ENCODE peak calls at places on chromosome 3, in seven cellular contexts. One of them, this sample, is unnamed.

GRCh38 chr3:157354722-157355121 is 81.9 kb upstream of the PTX3 start:
- DNase-seq in germinal center: no peak
- DNase-seq in fibroblast of the aortic adventitia: peak
- DNase-seq in stimulated activated CD4-positive, alpha-beta T cell treated with anti-CD3 and anti-CD28 coated beads, Interleukin-4, amount 100 ng/mL, for 1 hour: no peak
- DNase-seq in ovary: no peak
- DNase-seq in naive thymus-derived CD8-positive, alpha-beta T cell: no peak
- DNase-seq in astrocyte of the cerebellum: no peak
- DNase-seq in this sample: no peak

GRCh38 chr3:180548050-180548449 is 53.9 kb upstream of the TTC14 start:
- DNase-seq in germinal center: no peak
- DNase-seq in fibroblast of the aortic adventitia: peak
- DNase-seq in stimulated activated CD4-positive, alpha-beta T cell treated with anti-CD3 and anti-CD28 coated beads, Interleukin-4, amount 100 ng/mL, for 1 hour: no peak
- DNase-seq in ovary: no peak
- DNase-seq in naive thymus-derived CD8-positive, alpha-beta T cell: no peak
- DNase-seq in astrocyte of the cerebellum: no peak
- DNase-seq in this sample: no peak

GRCh38 chr3:127820871-127821853 is 1.2 kb downstream of the MGLL start:
- DNase-seq in germinal center: peak
- DNase-seq in fibroblast of the aortic adventitia: peak
- DNase-seq in stimulated activated CD4-positive, alpha-beta T cell treated with anti-CD3 and anti-CD28 coated beads, Interleukin-4, amount 100 ng/mL, for 1 hour: no peak
- DNase-seq in ovary: no peak
- DNase-seq in naive thymus-derived CD8-positive, alpha-beta T cell: no peak
- DNase-seq in astrocyte of the cerebellum: no peak
- DNase-seq in this sample: no peak

GRCh38 chr3:51535146-51536019 is 3.1 kb upstream of the RAD54L2 start:
- DNase-seq in germinal center: no peak
- DNase-seq in fibroblast of the aortic adventitia: no peak
- DNase-seq in stimulated activated CD4-positive, alpha-beta T cell treated with anti-CD3 and anti-CD28 coated beads, Interleukin-4, amount 100 ng/mL, for 1 hour: no peak
- DNase-seq in ovary: no peak
- DNase-seq in naive thymus-derived CD8-positive, alpha-beta T cell: no peak
- DNase-seq in astrocyte of the cerebellum: no peak
- DNase-seq in this sample: no peak

GRCh38 chr3:98901032-98901464 is 447 bp downstream of the DCBLD2 start:
- DNase-seq in germinal center: peak
- DNase-seq in fibroblast of the aortic adventitia: peak
- DNase-seq in stimulated activated CD4-positive, alpha-beta T cell treated with anti-CD3 and anti-CD28 coated beads, Interleukin-4, amount 100 ng/mL, for 1 hour: peak
- DNase-seq in ovary: peak
- DNase-seq in naive thymus-derived CD8-positive, alpha-beta T cell: no peak
- DNase-seq in astrocyte of the cerebellum: no peak
- DNase-seq in this sample: peak

GRCh38 chr3:129530331-129530761 is 1.9 kb downstream of the RHO start:
- DNase-seq in germinal center: no peak
- DNase-seq in fibroblast of the aortic adventitia: peak
- DNase-seq in stimulated activated CD4-positive, alpha-beta T cell treated with anti-CD3 and anti-CD28 coated beads, Interleukin-4, amount 100 ng/mL, for 1 hour: no peak
- DNase-seq in ovary: no peak
- DNase-seq in naive thymus-derived CD8-positive, alpha-beta T cell: no peak
- DNase-seq in astrocyte of the cerebellum: peak
- DNase-seq in this sample: no peak

GRCh38 chr3:54897028-54897711 is 30.7 kb downstream of the LRTM1 start:
- DNase-seq in germinal center: no peak
- DNase-seq in fibroblast of the aortic adventitia: peak
- DNase-seq in stimulated activated CD4-positive, alpha-beta T cell treated with anti-CD3 and anti-CD28 coated beads, Interleukin-4, amount 100 ng/mL, for 1 hour: no peak
- DNase-seq in ovary: no peak
- DNase-seq in naive thymus-derived CD8-positive, alpha-beta T cell: no peak
- DNase-seq in astrocyte of the cerebellum: peak
- DNase-seq in this sample: no peak

GRCh38 chr3:38738630-38739395 is 77.2 kb downstream of the SCN10A start:
- DNase-seq in germinal center: peak
- DNase-seq in fibroblast of the aortic adventitia: peak
- DNase-seq in stimulated activated CD4-positive, alpha-beta T cell treated with anti-CD3 and anti-CD28 coated beads, Interleukin-4, amount 100 ng/mL, for 1 hour: no peak
- DNase-seq in ovary: no peak
- DNase-seq in naive thymus-derived CD8-positive, alpha-beta T cell: no peak
- DNase-seq in astrocyte of the cerebellum: no peak
- DNase-seq in this sample: no peak

GRCh38 chr3:183548262-183548769 is 7.2 kb downstream of the KLHL6 start:
- DNase-seq in germinal center: no peak
- DNase-seq in fibroblast of the aortic adventitia: peak
- DNase-seq in stimulated activated CD4-positive, alpha-beta T cell treated with anti-CD3 and anti-CD28 coated beads, Interleukin-4, amount 100 ng/mL, for 1 hour: no peak
- DNase-seq in ovary: no peak
- DNase-seq in naive thymus-derived CD8-positive, alpha-beta T cell: no peak
- DNase-seq in astrocyte of the cerebellum: peak
- DNase-seq in this sample: no peak

GRCh38 chr3:170355738-170356595 is 1.5 kb upstream of the SKIL start:
- DNase-seq in germinal center: peak
- DNase-seq in fibroblast of the aortic adventitia: peak
- DNase-seq in stimulated activated CD4-positive, alpha-beta T cell treated with anti-CD3 and anti-CD28 coated beads, Interleukin-4, amount 100 ng/mL, for 1 hour: no peak
- DNase-seq in ovary: peak
- DNase-seq in naive thymus-derived CD8-positive, alpha-beta T cell: peak
- DNase-seq in astrocyte of the cerebellum: no peak
- DNase-seq in this sample: no peak

GRCh38 chr3:52091566-52092290 is 35.4 kb upstream of the DUSP7 start:
- DNase-seq in germinal center: no peak
- DNase-seq in fibroblast of the aortic adventitia: peak
- DNase-seq in stimulated activated CD4-positive, alpha-beta T cell treated with anti-CD3 and anti-CD28 coated beads, Interleukin-4, amount 100 ng/mL, for 1 hour: no peak
- DNase-seq in ovary: no peak
- DNase-seq in naive thymus-derived CD8-positive, alpha-beta T cell: no peak
- DNase-seq in astrocyte of the cerebellum: no peak
- DNase-seq in this sample: no peak

GRCh38 chr3:138331143-138331894 is 1.7 kb upstream of the NME9 start:
- DNase-seq in germinal center: no peak
- DNase-seq in fibroblast of the aortic adventitia: peak
- DNase-seq in stimulated activated CD4-positive, alpha-beta T cell treated with anti-CD3 and anti-CD28 coated beads, Interleukin-4, amount 100 ng/mL, for 1 hour: no peak
- DNase-seq in ovary: no peak
- DNase-seq in naive thymus-derived CD8-positive, alpha-beta T cell: no peak
- DNase-seq in astrocyte of the cerebellum: no peak
- DNase-seq in this sample: no peak

GRCh38 chr3:119965692-119966091 is 128.6 kb downstream of the GSK3B start:
- DNase-seq in germinal center: no peak
- DNase-seq in fibroblast of the aortic adventitia: no peak
- DNase-seq in stimulated activated CD4-positive, alpha-beta T cell treated with anti-CD3 and anti-CD28 coated beads, Interleukin-4, amount 100 ng/mL, for 1 hour: no peak
- DNase-seq in ovary: no peak
- DNase-seq in naive thymus-derived CD8-positive, alpha-beta T cell: no peak
- DNase-seq in astrocyte of the cerebellum: no peak
- DNase-seq in this sample: no peak

GRCh38 chr3:23106641-23107040 is 96.5 kb upstream of the UBE2E2 start:
- DNase-seq in germinal center: no peak
- DNase-seq in fibroblast of the aortic adventitia: no peak
- DNase-seq in stimulated activated CD4-positive, alpha-beta T cell treated with anti-CD3 and anti-CD28 coated beads, Interleukin-4, amount 100 ng/mL, for 1 hour: no peak
- DNase-seq in ovary: no peak
- DNase-seq in naive thymus-derived CD8-positive, alpha-beta T cell: no peak
- DNase-seq in astrocyte of the cerebellum: no peak
- DNase-seq in this sample: no peak

GRCh38 chr3:99319961-99320360 is 318.4 kb upstream of the COL8A1 start:
- DNase-seq in germinal center: no peak
- DNase-seq in fibroblast of the aortic adventitia: peak
- DNase-seq in stimulated activated CD4-positive, alpha-beta T cell treated with anti-CD3 and anti-CD28 coated beads, Interleukin-4, amount 100 ng/mL, for 1 hour: no peak
- DNase-seq in ovary: no peak
- DNase-seq in naive thymus-derived CD8-positive, alpha-beta T cell: no peak
- DNase-seq in astrocyte of the cerebellum: peak
- DNase-seq in this sample: no peak

This sample was measured in effector memory CD8-positive, alpha-beta T cell.